ENCODE peak calls at places on chromosomes 5 and 9, in six cellular contexts. K, F, H, W, P and O are unnamed samples.

GRCh38 chr5:178515019-178515418 is 75.2 kb downstream of the COL23A1 start:
- DNase-seq in P (no peak), W (no peak), F (no peak), H (no peak), K (no peak), O (no peak)

GRCh38 chr5:143886621-143887301 is 74.8 kb downstream of the HMHB1 start:
- DNase-seq in F (no peak), K (no peak), P (no peak), H (no peak), W (no peak), O (no peak)

GRCh38 chr5:177325868-177326381 is 14.2 kb upstream of the MXD3 start:
- DNase-seq in F (no peak), P (no peak), K (no peak), H (no peak), W (no peak), O (no peak)

GRCh38 chr9:91433180-91433579 is 9.5 kb upstream of the NFIL3 start:
- DNase-seq in P (no peak), H (peak), K (no peak), F (no peak), W (peak), O (no peak)

GRCh38 chr5:15645776-15646175 is 145.8 kb downstream of the FBXL7 start:
- DNase-seq in W (no peak), H (no peak), P (no peak), F (no peak), K (no peak), O (no peak)

GRCh38 chr5:34957299-34957698 is 27.9 kb downstream of the DNAJC21 start:
- DNase-seq in H (peak), P (no peak), F (no peak), W (no peak), K (no peak), O (no peak)

GRCh38 chr5:125699860-125700259 is 723.3 kb upstream of the GRAMD2B start:
- DNase-seq in F (no peak), P (no peak), K (no peak), H (no peak), W (no peak), O (no peak)

GRCh38 chr5:158268286-158268685 is 409.3 kb upstream of the CLINT1 start:
- DNase-seq in F (no peak), H (no peak), P (no peak), W (no peak), K (no peak), O (no peak)

GRCh38 chr9:38294561-38294960 is 97.9 kb upstream of the ALDH1B1 start:
- DNase-seq in P (no peak), F (no peak), W (no peak), H (no peak), K (no peak), O (no peak)
- TF ChIP-seq POLR2A in P (no peak), F (no peak), W (no peak), H (no peak), K (no peak), O (no peak)

GRCh38 chr9:2243666-2244555 is 228.8 kb downstream of the SMARCA2 start:
- DNase-seq in F (no peak), W (no peak), P (no peak), H (no peak), K (no peak), O (no peak)

GRCh38 chr9:2241461-2241874 is 226.3 kb downstream of the SMARCA2 start:
- DNase-seq in K (peak), H (peak), F (peak), W (no peak), P (no peak), O (no peak)

GRCh38 chr9:2242778-2243395 is 227.7 kb downstream of the SMARCA2 start:
- DNase-seq in K (no peak), F (no peak), H (no peak), P (no peak), W (no peak), O (no peak)

GRCh38 chr9:2241875-2242741 is 227.0 kb downstream of the SMARCA2 start:
- DNase-seq in F (peak), P (peak), K (peak), H (peak), W (peak), O (peak)
- TF ChIP-seq POLR2A in F (peak), P (no peak), K (no peak), H (no peak), W (no peak), O (no peak)

GRCh38 chr9:128821584-128822406 is 3.5 kb downstream of the ENDOG start:
- DNase-seq in K (no peak), W (no peak), H (no peak), F (no peak), P (no peak), O (no peak)

GRCh38 chr9:128824911-128825310 is 4.7 kb downstream of the SPOUT1 start:
- DNase-seq in P (no peak), H (no peak), F (no peak), W (no peak), K (no peak), O (no peak)

GRCh38 chr9:128822407-128823042 is 4.2 kb downstream of the ENDOG start:
- DNase-seq in W (no peak), P (no peak), H (no peak), F (no peak), K (no peak), O (no peak)

GRCh38 chr9:128823903-128824406 is 5.6 kb downstream of the SPOUT1 start:
- DNase-seq in P (no peak), F (no peak), W (no peak), K (no peak), H (no peak), O (no peak)

DNA sequence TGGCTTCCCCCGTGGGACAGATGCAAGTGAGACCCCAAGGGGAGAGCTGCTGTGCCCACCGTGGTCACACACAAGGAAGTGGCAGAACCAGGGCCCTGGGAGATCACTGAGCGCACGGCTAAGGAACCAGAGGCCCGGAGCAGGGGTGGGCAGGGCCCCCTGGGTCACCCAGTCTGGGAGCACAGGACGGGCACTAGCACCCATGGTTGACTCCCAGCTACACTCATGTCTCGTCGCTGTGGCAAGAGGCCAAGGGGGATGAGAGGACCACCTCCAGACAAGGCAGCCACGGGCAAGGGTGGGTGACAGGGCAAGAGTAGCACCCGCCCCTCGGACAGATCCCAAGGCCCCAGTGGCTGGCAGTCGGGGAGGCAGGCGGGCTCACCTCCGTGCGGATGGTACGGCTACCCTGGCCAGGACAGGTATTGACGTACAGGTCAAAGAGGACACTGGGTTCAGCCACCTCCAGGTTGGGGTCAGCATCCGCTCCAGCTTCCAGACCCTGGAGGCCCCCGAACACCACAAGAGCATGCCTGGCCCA is 5.1 kb downstream of the ENDOG start:
- DNase-seq in W (no peak), K (no peak), H (no peak), P (no peak), F (no peak), O (no peak)
- TF ChIP-seq POLR2A in W (no peak), K (no peak), H (no peak), P (no peak), F (no peak), O (no peak)

GRCh38 chr9:132998861-132999635 is 20.6 kb downstream of the GFI1B start:
- DNase-seq in F (no peak), K (no peak), P (no peak), H (no peak), W (no peak), O (no peak)

GRCh38 chr9:132995121-132995420 is 16.6 kb downstream of the GFI1B start:
- DNase-seq in P (no peak), F (no peak), H (no peak), W (no peak), K (no peak), O (no peak)

GRCh38 chr9:132995906-132996305 is 17.4 kb downstream of the GFI1B start:
- DNase-seq in F (no peak), P (no peak), K (no peak), H (no peak), W (no peak), O (no peak)

GRCh38 chr9:132996526-132996925 is 18.0 kb downstream of the GFI1B start:
- DNase-seq in F (no peak), K (no peak), W (no peak), P (no peak), H (no peak), O (no peak)

DNA sequence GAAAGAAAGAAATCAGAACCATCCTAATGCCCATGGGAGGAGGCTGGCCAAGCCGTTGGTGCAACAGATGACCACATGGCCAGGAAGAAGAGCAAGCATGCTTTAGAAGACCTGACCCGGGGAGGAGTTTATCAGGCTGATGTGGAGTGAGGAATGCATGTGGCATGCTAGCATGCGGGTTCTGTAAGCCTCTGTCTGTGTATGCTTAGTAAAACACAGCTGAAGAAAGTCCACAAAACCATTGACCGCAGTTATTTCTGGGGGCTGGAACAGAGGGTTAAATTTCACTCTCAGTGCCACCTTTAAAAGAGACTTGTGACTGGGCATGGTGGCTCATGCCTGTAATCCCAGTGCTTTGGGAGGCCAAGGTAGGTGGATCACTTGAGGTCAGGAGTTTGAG is 19.1 kb downstream of the GFI1B start:
- DNase-seq in K (no peak), H (peak), F (no peak), P (no peak), W (no peak), O (no peak)
- TF ChIP-seq POLR2A in K (no peak), H (no peak), F (no peak), P (no peak), W (no peak), O (no peak)

DNA sequence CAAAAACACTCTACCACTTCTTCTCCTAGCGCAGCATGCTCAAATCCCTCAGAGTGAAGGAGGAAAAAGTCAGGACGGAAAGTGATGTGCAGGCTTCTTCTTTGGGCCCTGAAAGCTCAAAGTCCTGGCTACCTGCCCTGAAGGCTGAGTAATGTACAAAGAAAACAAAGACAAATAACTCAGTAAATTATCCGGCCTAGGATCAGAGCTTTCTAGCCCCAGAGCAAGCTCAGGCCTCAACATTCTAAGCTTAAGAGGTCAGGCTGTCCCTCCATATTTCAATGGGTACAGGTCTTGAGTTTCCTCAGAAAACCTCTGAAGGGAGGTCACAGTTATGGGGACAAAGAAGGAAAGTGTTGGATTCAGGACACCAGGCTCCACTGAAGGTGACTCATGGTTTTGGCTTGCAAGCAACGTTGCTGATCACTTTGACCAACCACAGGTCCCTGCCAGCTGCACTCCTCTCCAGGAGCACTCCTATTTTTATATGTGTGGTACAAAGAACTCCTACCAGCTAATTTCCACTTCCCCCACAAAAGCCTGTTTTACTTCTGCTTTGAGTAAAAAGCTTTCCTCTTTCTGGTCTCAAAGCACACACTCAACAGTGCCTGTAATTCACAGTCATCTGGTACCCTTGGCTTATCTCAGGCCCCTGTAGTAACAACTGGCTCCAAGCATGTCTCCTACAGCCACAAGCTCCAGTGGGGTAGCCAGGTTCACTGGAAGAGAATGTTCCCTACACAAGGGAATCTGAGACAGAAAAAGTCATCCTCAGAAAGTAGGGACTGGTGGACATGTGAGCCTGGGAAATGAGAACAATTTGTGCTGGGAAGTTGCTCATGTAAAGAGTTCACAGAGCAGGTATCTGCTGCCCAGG is 115.7 kb downstream of the UGCG start:
- DNase-seq in H (peak), K (peak), F (peak), P (no peak), W (peak), O (peak)
- TF ChIP-seq POLR2A in H (no peak), K (no peak), F (no peak), P (no peak), W (no peak), O (no peak)